ENCODE peak calls at places on chromosomes 2 and 18, in eight cellular contexts. N, E, B, D, P, O, J and S are unnamed samples.

GRCh38 chr2:71326968-71327367 is 4.6 kb upstream of the ZNF638 start:
- DNase-seq in N (no peak), E (no peak), B (no peak), D (no peak), P (no peak), O (no peak), J (no peak), S (no peak)

GRCh38 chr2:27083410-27084296 is 2.9 kb upstream of the KHK start:
- DNase-seq in N (no peak), E (peak), B (no peak), D (peak), P (no peak), O (no peak), J (no peak), S (peak)

GRCh38 chr2:80591233-80591632 is 286.7 kb upstream of the LRRTM1 start:
- DNase-seq in N (no peak), E (no peak), B (no peak), D (no peak), P (no peak), O (no peak), J (no peak), S (no peak)

GRCh38 chr2:16203069-16203468 is 262.7 kb downstream of the MYCN start:
- DNase-seq in N (no peak), E (no peak), B (no peak), D (no peak), P (no peak), O (no peak), J (no peak), S (no peak)

GRCh38 chr2:153163055-153163454 is 315.5 kb downstream of the RPRM start:
- DNase-seq in N (no peak), E (peak), B (no peak), D (peak), P (no peak), O (no peak), J (peak), S (peak)

GRCh38 chr2:187349328-187349944 is 98.6 kb downstream of the CALCRL start:
- DNase-seq in N (no peak), E (no peak), B (no peak), D (peak), P (no peak), O (no peak), J (peak), S (peak)

GRCh38 chr2:119421304-119421703 is 10.3 kb upstream of the TMEM37 start:
- DNase-seq in N (no peak), E (no peak), B (no peak), D (no peak), P (no peak), O (no peak), J (no peak), S (no peak)

GRCh38 chr2:20326163-20326780 is 24.4 kb downstream of the PUM2 start:
- DNase-seq in N (peak), E (peak), B (peak), D (peak), P (peak), O (no peak), J (peak), S (peak)

GRCh38 chr2:115162454-115163293 is 720.2 kb downstream of the DPP10 start:
- DNase-seq in N (no peak), E (no peak), B (no peak), D (no peak), P (no peak), O (no peak), J (no peak), S (no peak)

GRCh38 chr18:6595666-6596065 is 133.8 kb upstream of the ARHGAP28 start:
- DNase-seq in N (no peak), E (peak), B (no peak), D (no peak), P (no peak), O (no peak), J (no peak), S (no peak)

GRCh38 chr18:7696846-7697245 is 129.7 kb downstream of the PTPRM start:
- DNase-seq in N (no peak), E (no peak), B (peak), D (no peak), P (peak), O (no peak), J (no peak), S (no peak)

GRCh38 chr18:70135604-70136003 is 69.9 kb downstream of the RTTN start:
- DNase-seq in N (no peak), E (no peak), B (no peak), D (no peak), P (no peak), O (no peak), J (no peak), S (no peak)
- TF ChIP-seq CTCF in N (no peak), E (no peak), B (no peak), D (no peak), P (no peak), O (no peak), J (no peak), S (no peak)

GRCh38 chr2:219057709-219058540 is 2.8 kb downstream of the IHH start:
- DNase-seq in N (no peak), E (peak), B (peak), D (peak), P (peak), O (peak), J (peak), S (peak)
- TF ChIP-seq CTCF in N (peak), E (peak), B (peak), D (peak), P (peak), O (peak), J (peak), S (peak)

DNA sequence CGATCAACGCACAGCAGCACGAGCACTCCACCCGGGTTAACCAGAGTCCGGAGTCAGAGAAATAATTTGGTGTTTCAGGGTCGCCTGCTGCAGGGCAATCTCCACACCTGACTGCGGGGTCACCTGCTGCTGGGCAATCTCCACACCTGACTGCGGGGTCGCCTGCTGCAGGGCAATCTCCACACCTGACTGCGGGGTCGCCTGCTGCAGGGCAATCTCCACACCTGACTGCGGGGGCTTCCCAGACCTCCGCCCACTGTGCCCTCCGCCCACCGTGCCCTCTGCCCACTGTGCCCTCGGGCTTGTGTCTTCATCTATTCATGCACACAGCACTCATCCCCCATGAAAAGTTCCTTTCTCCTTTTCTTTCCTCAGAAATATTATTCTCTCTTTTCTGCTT is 500.2 kb upstream of the SALL3 start:
- DNase-seq in N (no peak), E (no peak), B (no peak), D (no peak), P (no peak), O (no peak), J (no peak), S (no peak)
- TF ChIP-seq CTCF in N (no peak), E (no peak), B (no peak), D (no peak), P (no peak), O (no peak), J (no peak), S (no peak)

DNA sequence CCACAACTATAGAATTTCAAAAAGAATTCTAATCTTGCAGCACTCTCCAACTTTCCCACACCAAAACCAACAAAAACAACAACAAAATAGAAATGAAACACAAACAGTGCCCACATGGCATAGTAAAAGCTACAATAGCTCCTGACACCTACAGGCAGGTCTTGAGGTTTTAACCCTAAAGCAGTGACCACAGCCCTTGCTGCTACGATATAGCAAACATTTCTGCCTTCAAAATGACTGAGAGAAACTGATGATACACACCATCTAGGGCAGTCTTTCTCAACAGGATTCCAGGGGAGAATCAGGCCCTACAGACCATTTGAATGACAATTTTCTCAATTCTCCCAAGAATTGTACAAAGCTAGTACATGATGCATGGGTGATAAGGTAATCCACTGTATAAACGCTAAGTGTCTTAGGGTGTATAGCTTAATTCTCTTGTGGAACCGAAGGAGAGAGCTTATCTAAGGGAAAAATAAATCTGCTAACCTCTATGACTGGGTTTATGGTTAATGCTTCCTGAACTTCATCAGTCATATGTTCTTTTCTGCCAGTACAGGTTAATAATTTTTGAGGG is 46.5 kb downstream of the TRAK2 start:
- DNase-seq in N (no peak), E (no peak), B (no peak), D (no peak), P (no peak), O (no peak), J (no peak), S (no peak)
- TF ChIP-seq CTCF in N (no peak), E (no peak), B (no peak), D (no peak), P (no peak), O (no peak), J (no peak), S (no peak)

GRCh38 chr18:9594782-9595181 is 19.6 kb downstream of the PPP4R1 start:
- DNase-seq in N (peak), E (no peak), B (no peak), D (peak), P (peak), O (no peak), J (no peak), S (peak)
- TF ChIP-seq CTCF in N (no peak), E (no peak), B (no peak), D (no peak), P (no peak), O (no peak), J (no peak), S (no peak)

GRCh38 chr2:178208336-178208735 is 14.0 kb downstream of the OSBPL6 start:
- DNase-seq in N (no peak), E (no peak), B (no peak), D (no peak), P (no peak), O (no peak), J (no peak), S (no peak)

GRCh38 chr2:178205853-178206516 is 11.7 kb downstream of the OSBPL6 start:
- DNase-seq in N (peak), E (peak), B (peak), D (peak), P (peak), O (no peak), J (peak), S (no peak)

GRCh38 chr2:178211943-178212342 is 17.6 kb downstream of the OSBPL6 start:
- DNase-seq in N (no peak), E (no peak), B (no peak), D (no peak), P (no peak), O (no peak), J (no peak), S (no peak)

GRCh38 chr2:178211460-178211859 is 17.1 kb downstream of the OSBPL6 start:
- DNase-seq in N (no peak), E (no peak), B (no peak), D (no peak), P (no peak), O (no peak), J (no peak), S (no peak)

GRCh38 chr2:178208817-178209216 is 14.5 kb downstream of the OSBPL6 start:
- DNase-seq in N (no peak), E (no peak), B (no peak), D (no peak), P (peak), O (no peak), J (peak), S (no peak)
- TF ChIP-seq CTCF in N (peak), E (peak), B (peak), D (peak), P (peak), O (peak), J (peak), S (peak)